ENCODE peak calls at places on chromosome 10, in nine cellular contexts. K, R, I, D, M, O, E, H and X are unnamed samples.

GRCh38 chr10:1119027-1119426 is 62.8 kb downstream of the WDR37 start:
- DNase-seq in K (no peak), R (no peak), I (no peak), D (no peak), M (no peak), O (no peak), E (no peak), H (no peak), X (no peak)

GRCh38 chr10:116888380-116889055 is 39.2 kb downstream of the ENO4 start:
- DNase-seq in K (peak; percentile 87), R (peak; percentile 82), I (peak; percentile 68), D (no peak), M (peak; percentile 81), O (peak; percentile 62), E (peak; percentile 81), H (peak; percentile 55), X (peak; percentile 94)

GRCh38 chr10:130127612-130128607 is 8.3 kb upstream of the GLRX3 start:
- DNase-seq in K (peak; percentile 75), R (peak; percentile 72), I (peak; percentile 51), D (peak; percentile 57), M (peak; percentile 64), O (peak; percentile 49), E (peak; percentile 71), H (peak; percentile 33), X (peak; percentile 78)

GRCh38 chr10:91013985-91014384 is 93.1 kb upstream of the ANKRD1 start:
- DNase-seq in K (no peak), R (no peak), I (no peak), D (no peak), M (no peak), O (no peak), E (no peak), H (no peak), X (no peak)

GRCh38 chr10:62512732-62513475 is 138.7 kb downstream of the ZNF365 start:
- DNase-seq in K (no peak), R (peak; percentile 74), I (no peak), D (no peak), M (peak; percentile 46), O (no peak), E (no peak), H (no peak), X (peak; percentile 66)

GRCh38 chr10:124648738-124649137 is 95.4 kb downstream of the FAM53B start:
- DNase-seq in K (peak; percentile 86), R (no peak), I (peak; percentile 79), D (no peak), M (peak; percentile 78), O (peak; percentile 55), E (peak; percentile 85), H (peak; percentile 81), X (peak; percentile 93)

GRCh38 chr10:88234332-88234731 is 348.8 kb downstream of the RNLS start:
- DNase-seq in K (no peak), R (no peak), I (no peak), D (no peak), M (no peak), O (peak; percentile 79), E (no peak), H (no peak), X (no peak)

GRCh38 chr10:91799580-91799975 is 1.4 kb downstream of the TNKS2 start:
- DNase-seq in K (no peak), R (peak; percentile 61), I (no peak), D (no peak), M (peak; percentile 44), O (no peak), E (peak; percentile 31), H (no peak), X (peak; percentile 77)

GRCh38 chr10:110273474-110273873 is 31.2 kb downstream of the SMNDC1 start:
- DNase-seq in K (peak; percentile 92), R (peak; percentile 35), I (peak; percentile 40), D (no peak), M (peak; percentile 88), O (no peak), E (peak; percentile 60), H (peak; percentile 57), X (peak; percentile 91)

DNA sequence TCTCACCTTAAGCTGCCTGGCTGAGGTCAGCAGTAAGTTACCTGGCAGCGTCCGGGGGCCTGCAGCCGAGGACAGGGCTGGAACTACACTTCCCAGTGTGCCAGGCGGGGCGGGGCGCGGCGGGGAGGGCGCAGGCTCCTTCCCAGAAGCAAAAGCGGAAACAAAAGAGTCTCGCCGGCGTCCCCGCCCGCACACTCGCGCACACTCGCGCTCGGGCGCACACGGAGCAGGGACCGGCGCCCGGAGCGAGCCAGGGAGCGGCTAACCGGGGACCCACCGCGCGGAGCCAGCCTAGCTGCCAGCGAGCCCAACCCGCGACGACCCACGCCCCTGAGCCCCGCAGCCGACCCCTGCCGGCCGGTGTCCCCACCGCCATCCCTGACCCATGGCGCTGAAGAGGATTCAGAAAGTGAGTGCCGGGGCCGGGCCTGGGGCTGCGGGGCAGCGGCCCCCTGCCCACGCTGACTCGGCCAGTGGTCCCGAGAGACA is at the start of gene UBE2D1:
- DNase-seq in K (peak; percentile 72), R (peak; percentile 88), I (peak; percentile 95), D (peak; percentile 71), M (peak; percentile 54), O (peak; percentile 94), E (peak; percentile 76), H (no peak), X (peak; percentile 87)
- TF ChIP-seq CTCF in K (no peak), R (peak; percentile 11), I (peak; percentile 14), D (peak; percentile 43), M (no peak), O (no peak), E (peak; percentile 20), H (no peak), X (no peak)

GRCh38 chr10:28533315-28533564 is 322 bp downstream of the WAC start:
- DNase-seq in K (no peak), R (no peak), I (no peak), D (no peak), M (no peak), O (no peak), E (no peak), H (no peak), X (no peak)

GRCh38 chr10:28532223-28532508 is 752 bp upstream of the WAC start:
- DNase-seq in K (peak; percentile 62), R (peak; percentile 6), I (no peak), D (no peak), M (peak; percentile 40), O (peak; percentile 52), E (no peak), H (peak; percentile 6), X (peak; percentile 55)

GRCh38 chr10:28533571-28534304 is 820 bp downstream of the WAC start:
- DNase-seq in K (peak; percentile 28), R (peak; percentile 21), I (peak; percentile 80), D (peak; percentile 44), M (peak; percentile 34), O (peak; percentile 79), E (peak; percentile 36), H (no peak), X (peak; percentile 52)

GRCh38 chr10:28530751-28531150 is 2.2 kb upstream of the WAC start:
- DNase-seq in K (no peak), R (no peak), I (no peak), D (no peak), M (peak; percentile 33), O (no peak), E (no peak), H (no peak), X (no peak)

DNA sequence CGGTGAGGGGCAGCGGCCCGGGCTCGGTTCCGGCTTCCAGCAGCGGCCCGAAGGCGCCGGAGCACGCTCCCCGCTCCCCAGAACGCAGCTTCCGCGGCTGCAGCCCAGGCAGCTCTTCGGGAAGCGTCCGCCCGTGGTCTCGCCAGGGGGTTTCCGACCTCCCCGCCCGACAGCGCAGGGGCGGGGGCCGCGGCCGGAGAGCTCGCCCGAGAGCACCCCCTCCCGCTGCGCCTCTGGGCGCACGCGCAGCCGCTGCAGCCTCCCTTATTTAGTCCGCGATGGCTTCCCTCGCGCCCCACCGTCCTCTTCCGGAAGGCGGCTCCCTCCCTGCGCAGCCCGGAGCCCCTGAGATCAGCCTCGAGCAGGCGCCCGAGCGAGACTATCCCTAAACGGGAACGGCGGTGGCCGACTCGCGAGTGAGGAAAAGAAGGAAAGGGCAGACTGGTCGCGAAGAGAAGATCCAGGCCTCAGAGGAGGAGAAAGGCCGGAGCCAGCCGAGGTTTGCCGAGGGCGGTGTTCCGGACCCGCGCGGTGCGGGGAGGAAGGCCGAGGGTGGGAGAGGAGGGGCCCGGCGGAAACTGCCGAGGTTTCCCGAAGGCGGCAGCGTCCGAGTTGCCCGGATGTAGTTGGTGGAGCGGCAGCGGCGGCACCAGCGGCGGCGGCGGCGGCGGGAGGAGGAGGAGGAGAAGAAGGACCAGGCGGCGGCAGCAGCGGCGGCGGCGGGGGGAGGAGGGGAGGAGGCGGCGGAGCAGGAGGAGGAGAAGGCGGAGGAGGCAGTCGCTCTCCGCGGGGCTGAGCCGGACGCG is at the start of gene WAC:
- DNase-seq in K (peak; percentile 93), R (peak; percentile 87), I (peak; percentile 97), D (peak; percentile 98), M (peak; percentile 88), O (peak; percentile 96), E (peak; percentile 95), H (peak; percentile 82), X (peak; percentile 94)
- TF ChIP-seq CTCF in K (no peak), R (no peak), I (no peak), D (peak; percentile 29), M (no peak), O (no peak), E (no peak), H (no peak), X (no peak)

GRCh38 chr10:3077506-3077905 is 10.2 kb downstream of the PFKP start:
- DNase-seq in K (no peak), R (peak; percentile 33), I (no peak), D (no peak), M (no peak), O (no peak), E (no peak), H (no peak), X (no peak)

GRCh38 chr10:3081383-3081981 is 14.1 kb downstream of the PFKP start:
- DNase-seq in K (no peak), R (peak; percentile 51), I (no peak), D (no peak), M (no peak), O (no peak), E (no peak), H (no peak), X (no peak)

GRCh38 chr10:3077940-3078630 is 10.7 kb downstream of the PFKP start:
- DNase-seq in K (no peak), R (no peak), I (no peak), D (no peak), M (no peak), O (peak; percentile 53), E (peak; percentile 75), H (no peak), X (no peak)

GRCh38 chr10:3082290-3082689 is 14.9 kb downstream of the PFKP start:
- DNase-seq in K (no peak), R (no peak), I (no peak), D (no peak), M (no peak), O (no peak), E (no peak), H (no peak), X (no peak)

DNA sequence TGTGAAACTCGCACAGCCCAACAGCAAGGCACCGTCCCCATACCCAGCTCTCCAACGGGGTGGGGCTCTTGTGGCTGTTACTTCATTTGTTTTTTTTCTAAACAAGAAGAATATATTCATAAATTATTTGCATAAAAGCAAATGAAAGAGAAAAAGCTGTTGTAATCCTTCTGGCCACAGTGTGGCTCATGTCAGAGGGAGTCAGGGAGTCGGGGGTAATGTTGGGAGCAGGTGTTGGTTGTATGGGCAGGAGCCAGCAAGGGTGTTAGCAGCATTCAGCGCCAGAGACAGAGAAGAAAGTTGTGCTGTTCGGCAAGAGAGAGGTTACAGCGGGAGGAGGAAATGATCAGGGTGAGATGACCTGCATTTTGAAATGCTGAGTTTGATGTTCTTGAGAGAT is 13.3 kb downstream of the PFKP start:
- DNase-seq in K (no peak), R (no peak), I (no peak), D (no peak), M (no peak), O (no peak), E (no peak), H (no peak), X (no peak)
- TF ChIP-seq CTCF in K (peak; percentile 12), R (no peak), I (no peak), D (no peak), M (no peak), O (no peak), E (no peak), H (peak; percentile 30), X (no peak)

GRCh38 chr10:96643920-96644319 is 57.1 kb upstream of the TM9SF3 start:
- DNase-seq in K (no peak), R (no peak), I (no peak), D (no peak), M (no peak), O (no peak), E (no peak), H (no peak), X (no peak)
- TF ChIP-seq CTCF in K (no peak), R (no peak), I (no peak), D (no peak), M (peak; percentile 9), O (no peak), E (no peak), H (no peak), X (no peak)